ENCODE peak calls at places on chromosomes 6 and 20, in seven cellular contexts. One of them, this sample, is unnamed.

GRCh38 chr20:35637266-35637665 is 21.6 kb downstream of the SPAG4 start:
- DNase-seq in ovary: no peak
- DNase-seq in IMR-90: no peak
- DNase-seq in stomach: no peak
- DNase-seq in testis: no peak
- DNase-seq in Peyer's patch: no peak
- DNase-seq in A549: no peak
- DNase-seq in this sample: no peak

GRCh38 chr6:139871165-139871710 is 496.8 kb upstream of the CITED2 start:
- DNase-seq in ovary: no peak
- DNase-seq in testis: no peak
- DNase-seq in Peyer's patch: no peak
- DNase-seq in IMR-90: no peak
- DNase-seq in A549: no peak
- DNase-seq in stomach: no peak
- DNase-seq in this sample: no peak

GRCh38 chr20:574297-574942 is 30.8 kb upstream of the CSNK2A1 start:
- DNase-seq in ovary: no peak
- DNase-seq in stomach: no peak
- DNase-seq in IMR-90: no peak
- DNase-seq in Peyer's patch: no peak
- DNase-seq in testis: no peak
- DNase-seq in A549: no peak
- DNase-seq in this sample: no peak

GRCh38 chr6:20755631-20756030 is 221.4 kb downstream of the CDKAL1 start:
- DNase-seq in testis: no peak
- DNase-seq in stomach: no peak
- DNase-seq in ovary: no peak
- DNase-seq in IMR-90: peak
- DNase-seq in A549: no peak
- DNase-seq in Peyer's patch: no peak
- DNase-seq in this sample: no peak

GRCh38 chr6:40170856-40171255 is 236.6 kb upstream of the MOCS1 start:
- DNase-seq in Peyer's patch: no peak
- DNase-seq in IMR-90: no peak
- DNase-seq in A549: no peak
- DNase-seq in testis: no peak
- DNase-seq in stomach: no peak
- DNase-seq in ovary: no peak
- DNase-seq in this sample: no peak

GRCh38 chr6:113320653-113321052 is 536.5 kb upstream of the MARCKS start:
- DNase-seq in Peyer's patch: no peak
- DNase-seq in A549: no peak
- DNase-seq in stomach: no peak
- DNase-seq in IMR-90: no peak
- DNase-seq in testis: no peak
- DNase-seq in ovary: no peak
- DNase-seq in this sample: no peak

GRCh38 chr6:67030861-67031260 is 1323.8 kb upstream of the EYS start:
- DNase-seq in A549: no peak
- DNase-seq in Peyer's patch: no peak
- DNase-seq in ovary: no peak
- DNase-seq in stomach: no peak
- DNase-seq in testis: no peak
- DNase-seq in IMR-90: no peak
- DNase-seq in this sample: no peak

GRCh38 chr20:38452880-38453624 is 17.9 kb upstream of the SNHG17 start:
- DNase-seq in testis: no peak
- DNase-seq in ovary: no peak
- DNase-seq in stomach: no peak
- DNase-seq in Peyer's patch: peak
- DNase-seq in IMR-90: peak
- DNase-seq in A549: no peak
- DNase-seq in this sample: no peak

GRCh38 chr6:38092462-38092861 is 272.9 kb downstream of the ZFAND3 start:
- DNase-seq in Peyer's patch: no peak
- DNase-seq in testis: no peak
- DNase-seq in A549: no peak
- DNase-seq in ovary: no peak
- DNase-seq in stomach: no peak
- DNase-seq in IMR-90: no peak
- DNase-seq in this sample: no peak

GRCh38 chr20:43590036-43590391 is 723 bp upstream of the IFT52 start:
- DNase-seq in IMR-90: no peak
- DNase-seq in stomach: no peak
- DNase-seq in testis: peak
- DNase-seq in ovary: no peak
- DNase-seq in A549: no peak
- DNase-seq in Peyer's patch: peak
- DNase-seq in this sample: peak

GRCh38 chr6:1390071-1390804 is 862 bp downstream of the FOXF2 start:
- DNase-seq in testis: no peak
- DNase-seq in A549: peak
- DNase-seq in Peyer's patch: no peak
- DNase-seq in IMR-90: peak
- DNase-seq in ovary: peak
- DNase-seq in stomach: no peak
- DNase-seq in this sample: no peak

GRCh38 chr6:16041327-16041726 is 87.6 kb upstream of the MYLIP start:
- DNase-seq in IMR-90: no peak
- DNase-seq in ovary: no peak
- DNase-seq in stomach: no peak
- DNase-seq in Peyer's patch: no peak
- DNase-seq in testis: no peak
- DNase-seq in A549: no peak
- DNase-seq in this sample: no peak

GRCh38 chr6:38138374-38138773 is 318.8 kb downstream of the ZFAND3 start:
- DNase-seq in A549: no peak
- DNase-seq in Peyer's patch: no peak
- DNase-seq in testis: no peak
- DNase-seq in IMR-90: no peak
- DNase-seq in ovary: no peak
- DNase-seq in stomach: no peak
- DNase-seq in this sample: no peak

GRCh38 chr6:118843685-118844390 is 50.1 kb upstream of the ASF1A start:
- DNase-seq in ovary: no peak
- DNase-seq in testis: no peak
- DNase-seq in Peyer's patch: no peak
- DNase-seq in stomach: no peak
- DNase-seq in IMR-90: peak
- DNase-seq in A549: no peak
- DNase-seq in this sample: no peak

GRCh38 chr20:3935295-3935955 is 46.2 kb downstream of the PANK2 start:
- DNase-seq in ovary: no peak
- DNase-seq in testis: peak
- DNase-seq in stomach: no peak
- DNase-seq in IMR-90: no peak
- DNase-seq in Peyer's patch: no peak
- DNase-seq in A549: no peak
- DNase-seq in this sample: peak

GRCh38 chr6:165661416-165662001 is 1.5 kb downstream of the PDE10A start:
- DNase-seq in stomach: no peak
- DNase-seq in IMR-90: peak
- DNase-seq in ovary: peak
- DNase-seq in testis: no peak
- DNase-seq in Peyer's patch: no peak
- DNase-seq in A549: peak
- DNase-seq in this sample: no peak

GRCh38 chr6:35146453-35146852 is 5.3 kb upstream of the TCP11 start:
- DNase-seq in ovary: no peak
- DNase-seq in testis: peak
- DNase-seq in Peyer's patch: no peak
- DNase-seq in stomach: peak
- DNase-seq in A549: peak
- DNase-seq in IMR-90: peak
- DNase-seq in this sample: peak

GRCh38 chr6:68468244-68468884 is 166.7 kb upstream of the ADGRB3 start:
- DNase-seq in ovary: no peak
- DNase-seq in IMR-90: no peak
- DNase-seq in A549: no peak
- DNase-seq in Peyer's patch: no peak
- DNase-seq in testis: no peak
- DNase-seq in stomach: no peak
- DNase-seq in this sample: no peak

GRCh38 chr20:43365691-43366090 is 92.0 kb upstream of the SRSF6 start:
- DNase-seq in Peyer's patch: no peak
- DNase-seq in stomach: no peak
- DNase-seq in testis: no peak
- DNase-seq in A549: no peak
- DNase-seq in IMR-90: no peak
- DNase-seq in ovary: no peak
- DNase-seq in this sample: no peak

DNA sequence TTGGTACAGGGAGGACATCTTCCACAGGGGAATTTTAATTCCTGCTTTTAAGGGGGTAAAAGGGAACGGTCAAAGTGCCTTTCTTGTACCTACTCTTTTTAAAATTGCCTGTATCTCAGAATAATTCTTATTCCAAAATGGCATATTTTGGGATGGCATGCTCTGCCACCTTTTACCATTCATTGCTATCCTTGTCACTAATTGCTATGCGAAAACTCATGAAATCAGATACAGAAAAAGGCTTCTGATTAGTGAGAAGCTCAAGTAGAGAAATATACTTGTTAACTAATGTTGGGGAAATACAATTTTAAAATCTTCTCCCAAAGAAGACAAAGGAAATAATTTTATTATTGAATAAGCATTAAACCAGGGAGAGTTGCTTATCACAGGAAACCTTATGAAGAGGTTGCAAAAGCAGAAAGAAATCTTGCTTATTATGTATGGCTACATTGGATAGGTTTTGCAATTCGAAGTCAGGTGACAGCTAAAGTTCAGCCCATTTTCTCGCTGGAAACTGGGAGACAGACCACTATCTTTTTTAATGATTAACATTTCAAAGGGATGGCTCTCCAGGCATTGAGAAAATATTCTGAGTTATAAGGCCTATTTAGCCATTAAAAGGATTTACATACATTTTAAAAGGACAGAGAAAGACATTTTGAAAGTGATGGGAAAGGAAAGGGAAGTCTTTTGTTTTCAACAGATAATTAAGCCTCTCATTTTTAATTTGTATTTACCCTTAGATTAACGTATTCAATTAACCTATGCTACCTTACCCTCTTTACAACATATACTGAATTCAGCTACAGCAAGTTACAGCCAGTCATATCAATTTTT is 110.3 kb upstream of the PRSS16 start:
- DNase-seq in stomach: no peak
- DNase-seq in Peyer's patch: no peak
- DNase-seq in ovary: no peak
- DNase-seq in A549: peak
- DNase-seq in testis: no peak
- DNase-seq in IMR-90: no peak
- DNase-seq in this sample: no peak
- TF ChIP-seq POLR2A in stomach: no peak
- TF ChIP-seq POLR2A in Peyer's patch: no peak
- TF ChIP-seq POLR2A in ovary: no peak
- TF ChIP-seq POLR2A in A549: no peak
- TF ChIP-seq POLR2A in testis: no peak
- TF ChIP-seq POLR2A in IMR-90: no peak
- TF ChIP-seq POLR2A in this sample: no peak

GRCh38 chr6:167077241-167077932 is 45.5 kb upstream of the CCR6 start:
- DNase-seq in A549: no peak
- DNase-seq in Peyer's patch: no peak
- DNase-seq in stomach: no peak
- DNase-seq in ovary: no peak
- DNase-seq in IMR-90: no peak
- DNase-seq in testis: no peak
- DNase-seq in this sample: no peak
- H3K27ac ChIP-seq in A549: no peak
- H3K27ac ChIP-seq in Peyer's patch: no peak
- H3K27ac ChIP-seq in stomach: no peak
- H3K27ac ChIP-seq in ovary: no peak
- H3K27ac ChIP-seq in IMR-90: no peak
- H3K27ac ChIP-seq in testis: no peak
- H3K27ac ChIP-seq in this sample: no peak

GRCh38 chr20:22563062-22563965 is 21.1 kb downstream of the FOXA2 start:
- DNase-seq in Peyer's patch: no peak
- DNase-seq in IMR-90: no peak
- DNase-seq in ovary: no peak
- DNase-seq in A549: no peak
- DNase-seq in stomach: no peak
- DNase-seq in testis: no peak
- DNase-seq in this sample: no peak
- TF ChIP-seq POLR2A in Peyer's patch: no peak
- TF ChIP-seq POLR2A in IMR-90: no peak
- TF ChIP-seq POLR2A in ovary: no peak
- TF ChIP-seq POLR2A in A549: no peak
- TF ChIP-seq POLR2A in stomach: no peak
- TF ChIP-seq POLR2A in testis: no peak
- TF ChIP-seq POLR2A in this sample: no peak

GRCh38 chr6:12529364-12530019 is 187.1 kb upstream of the PHACTR1 start:
- DNase-seq in testis: no peak
- DNase-seq in A549: no peak
- DNase-seq in stomach: no peak
- DNase-seq in ovary: no peak
- DNase-seq in IMR-90: no peak
- DNase-seq in Peyer's patch: no peak
- DNase-seq in this sample: no peak

GRCh38 chr6:12528171-12528570 is 188.4 kb upstream of the PHACTR1 start:
- DNase-seq in stomach: no peak
- DNase-seq in A549: no peak
- DNase-seq in testis: no peak
- DNase-seq in ovary: no peak
- DNase-seq in IMR-90: no peak
- DNase-seq in Peyer's patch: no peak
- DNase-seq in this sample: no peak

GRCh38 chr6:12530345-12530744 is 186.2 kb upstream of the PHACTR1 start:
- DNase-seq in IMR-90: no peak
- DNase-seq in testis: no peak
- DNase-seq in A549: no peak
- DNase-seq in ovary: no peak
- DNase-seq in stomach: no peak
- DNase-seq in Peyer's patch: no peak
- DNase-seq in this sample: no peak

GRCh38 chr6:12527339-12527738 is 189.2 kb upstream of the PHACTR1 start:
- DNase-seq in A549: no peak
- DNase-seq in testis: no peak
- DNase-seq in Peyer's patch: no peak
- DNase-seq in IMR-90: peak
- DNase-seq in stomach: no peak
- DNase-seq in ovary: no peak
- DNase-seq in this sample: no peak

DNA sequence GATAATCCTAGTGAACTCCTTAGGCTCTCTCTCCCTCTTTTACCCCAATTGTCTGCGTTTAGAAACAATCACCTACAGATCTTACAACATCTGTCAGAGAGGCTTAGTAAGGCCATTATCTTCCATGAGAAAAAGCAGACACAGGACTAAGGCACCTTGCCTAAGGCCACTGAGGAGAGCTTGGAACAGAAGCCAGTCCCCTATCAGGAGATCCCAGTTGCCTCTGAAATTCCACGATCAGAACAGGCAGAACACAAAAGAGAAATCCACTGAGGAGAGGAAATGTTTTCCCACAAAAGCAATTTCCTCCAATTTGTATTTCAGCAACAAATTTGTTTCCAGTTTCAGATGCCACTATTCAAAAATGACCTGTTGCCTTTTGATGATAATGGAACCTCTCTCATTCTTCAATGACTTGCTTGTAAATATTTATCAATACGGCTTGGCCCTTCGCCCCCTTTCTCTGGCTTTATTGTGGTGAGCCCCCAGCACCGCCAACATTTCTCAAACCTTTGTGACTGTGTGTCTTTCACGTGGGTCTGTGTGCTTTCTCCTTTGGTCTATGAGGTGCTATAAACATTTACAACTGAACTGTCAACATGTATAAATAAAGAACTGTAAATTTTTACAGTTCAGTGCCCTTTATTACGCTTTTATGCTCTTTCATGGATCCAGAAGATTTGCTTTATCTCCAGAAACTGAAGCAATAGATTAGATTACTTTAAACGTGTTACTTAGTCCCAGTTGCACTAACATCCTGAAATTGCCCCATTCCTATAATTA is 187.8 kb upstream of the PHACTR1 start:
- DNase-seq in testis: no peak
- DNase-seq in ovary: no peak
- DNase-seq in Peyer's patch: no peak
- DNase-seq in stomach: no peak
- DNase-seq in A549: no peak
- DNase-seq in IMR-90: no peak
- DNase-seq in this sample: no peak
- H3K27ac ChIP-seq in testis: no peak
- H3K27ac ChIP-seq in ovary: no peak
- H3K27ac ChIP-seq in Peyer's patch: no peak
- H3K27ac ChIP-seq in stomach: no peak
- H3K27ac ChIP-seq in A549: no peak
- H3K27ac ChIP-seq in IMR-90: no peak
- H3K27ac ChIP-seq in this sample: peak